ENCODE peak calls at places on chromosomes 7 and 10, in six cellular contexts. I, K, S, T, J and G are unnamed samples.

GRCh38 chr7:20776214-20776875 is 10.3 kb downstream of the SP8 start:
- DNase-seq in I (no peak), K (peak), S (no peak), T (no peak), J (no peak), G (no peak)

GRCh38 chr10:34111179-34111578 is 703.9 kb downstream of the PARD3 start:
- DNase-seq in I (no peak), K (no peak), S (no peak), T (no peak), J (no peak), G (no peak)

GRCh38 chr10:75110006-75110632 is 1.3 kb upstream of the SAMD8 start:
- DNase-seq in I (no peak), K (no peak), S (no peak), T (no peak), J (peak), G (no peak)

GRCh38 chr10:44051584-44052385 is 333.1 kb downstream of the CXCL12 start:
- DNase-seq in I (no peak), K (no peak), S (no peak), T (no peak), J (peak), G (no peak)

GRCh38 chr7:50352282-50352681 is 47.8 kb downstream of the IKZF1 start:
- DNase-seq in I (no peak), K (no peak), S (no peak), T (no peak), J (no peak), G (no peak)

GRCh38 chr7:151176401-151176800 is 8.9 kb upstream of the GBX1 start:
- DNase-seq in I (no peak), K (no peak), S (no peak), T (no peak), J (no peak), G (no peak)

GRCh38 chr7:139087212-139087611 is 22.3 kb downstream of the ZC3HAV1 start:
- DNase-seq in I (no peak), K (no peak), S (no peak), T (no peak), J (no peak), G (no peak)

GRCh38 chr7:110050831-110051230 is 1040.1 kb upstream of the LRRN3 start:
- DNase-seq in I (no peak), K (no peak), S (no peak), T (no peak), J (no peak), G (no peak)

GRCh38 chr10:33005322-33006282 is 47.6 kb upstream of the ITGB1 start:
- DNase-seq in I (peak), K (peak), S (peak), T (peak), J (peak), G (peak)

GRCh38 chr7:11896663-11897062 is 64.7 kb upstream of the THSD7A start:
- DNase-seq in I (no peak), K (no peak), S (no peak), T (no peak), J (no peak), G (no peak)

GRCh38 chr10:70540089-70540788 is 61.7 kb downstream of the PALD1 start:
- DNase-seq in I (no peak), K (peak), S (no peak), T (no peak), J (no peak), G (no peak)

GRCh38 chr10:20888620-20889337 is 8.3 kb downstream of the NEBL start:
- DNase-seq in I (no peak), K (no peak), S (peak), T (no peak), J (no peak), G (no peak)

GRCh38 chr7:116501425-116502167 is 2.1 kb downstream of the CAV2 start:
- DNase-seq in I (no peak), K (no peak), S (no peak), T (no peak), J (peak), G (no peak)

GRCh38 chr7:79298145-79298760 is 155.2 kb downstream of the MAGI2 start:
- DNase-seq in I (no peak), K (peak), S (peak), T (no peak), J (peak), G (no peak)

GRCh38 chr10:119908201-119908600 is 15.7 kb downstream of the SEC23IP start:
- DNase-seq in I (no peak), K (no peak), S (no peak), T (no peak), J (no peak), G (no peak)

GRCh38 chr7:516606-517456 is 2.8 kb downstream of the PDGFA start:
- DNase-seq in I (no peak), K (peak), S (no peak), T (peak), J (peak), G (no peak)

GRCh38 chr10:12590682-12591642 is 241.6 kb downstream of the CAMK1D start:
- DNase-seq in I (no peak), K (no peak), S (no peak), T (no peak), J (no peak), G (no peak)

GRCh38 chr10:30821269-30821993 is 191.9 kb upstream of the LYZL2 start:
- DNase-seq in I (no peak), K (no peak), S (no peak), T (no peak), J (no peak), G (no peak)

GRCh38 chr7:151626422-151627115 is 106.9 kb upstream of the RHEB start:
- DNase-seq in I (no peak), K (peak), S (peak), T (no peak), J (no peak), G (no peak)

GRCh38 chr10:119327096-119327745 is 119.8 kb downstream of the GRK5 start:
- DNase-seq in I (no peak), K (no peak), S (no peak), T (no peak), J (no peak), G (no peak)

GRCh38 chr10:14261341-14261740 is 69.4 kb downstream of the FRMD4A start:
- DNase-seq in I (no peak), K (no peak), S (no peak), T (no peak), J (no peak), G (no peak)

GRCh38 chr10:14016011-14016536 is 314.6 kb downstream of the FRMD4A start:
- DNase-seq in I (no peak), K (no peak), S (no peak), T (peak), J (no peak), G (peak)

GRCh38 chr7:106779877-106780276 is 85.2 kb upstream of the PIK3CG start:
- DNase-seq in I (no peak), K (peak), S (peak), T (no peak), J (no peak), G (no peak)

GRCh38 chr7:131533566-131534561 is 22.6 kb downstream of the PODXL start:
- DNase-seq in I (no peak), K (no peak), S (no peak), T (no peak), J (no peak), G (no peak)

GRCh38 chr10:21572578-21572977 is 38.5 kb downstream of the MLLT10 start:
- DNase-seq in I (no peak), K (no peak), S (no peak), T (peak), J (peak), G (peak)

GRCh38 chr10:122098924-122099323 is 110.0 kb downstream of the TACC2 start:
- DNase-seq in I (no peak), K (no peak), S (no peak), T (peak), J (no peak), G (peak)

GRCh38 chr7:42227523-42227922 is 9.5 kb downstream of the GLI3 start:
- DNase-seq in I (no peak), K (peak), S (no peak), T (no peak), J (no peak), G (no peak)

GRCh38 chr7:143511593-143512047 is 33.9 kb downstream of the TAS2R41 start:
- DNase-seq in I (no peak), K (no peak), S (no peak), T (no peak), J (no peak), G (no peak)

GRCh38 chr10:72738476-72738875 is 46.5 kb downstream of the MCU start:
- DNase-seq in I (no peak), K (no peak), S (no peak), T (no peak), J (no peak), G (no peak)

GRCh38 chr10:104880655-104881222 is 239.6 kb downstream of the SORCS3 start:
- DNase-seq in I (no peak), K (no peak), S (no peak), T (no peak), J (no peak), G (no peak)

GRCh38 chr7:135100856-135101255 is 47.0 kb upstream of the TMEM140 start:
- DNase-seq in I (no peak), K (no peak), S (no peak), T (no peak), J (no peak), G (no peak)

GRCh38 chr10:133455196-133455595 is 1.5 kb downstream of the SCART1 start:
- DNase-seq in I (peak), K (no peak), S (no peak), T (no peak), J (no peak), G (no peak)

GRCh38 chr10:133455611-133456031 is 1.9 kb downstream of the SCART1 start:
- DNase-seq in I (peak), K (no peak), S (no peak), T (no peak), J (peak), G (no peak)

GRCh38 chr10:133454204-133454893 is 604 bp downstream of the SCART1 start:
- DNase-seq in I (peak), K (no peak), S (no peak), T (no peak), J (no peak), G (no peak)

GRCh38 chr10:133452453-133452852 is 1.3 kb upstream of the SCART1 start:
- DNase-seq in I (no peak), K (no peak), S (no peak), T (no peak), J (no peak), G (no peak)

DNA sequence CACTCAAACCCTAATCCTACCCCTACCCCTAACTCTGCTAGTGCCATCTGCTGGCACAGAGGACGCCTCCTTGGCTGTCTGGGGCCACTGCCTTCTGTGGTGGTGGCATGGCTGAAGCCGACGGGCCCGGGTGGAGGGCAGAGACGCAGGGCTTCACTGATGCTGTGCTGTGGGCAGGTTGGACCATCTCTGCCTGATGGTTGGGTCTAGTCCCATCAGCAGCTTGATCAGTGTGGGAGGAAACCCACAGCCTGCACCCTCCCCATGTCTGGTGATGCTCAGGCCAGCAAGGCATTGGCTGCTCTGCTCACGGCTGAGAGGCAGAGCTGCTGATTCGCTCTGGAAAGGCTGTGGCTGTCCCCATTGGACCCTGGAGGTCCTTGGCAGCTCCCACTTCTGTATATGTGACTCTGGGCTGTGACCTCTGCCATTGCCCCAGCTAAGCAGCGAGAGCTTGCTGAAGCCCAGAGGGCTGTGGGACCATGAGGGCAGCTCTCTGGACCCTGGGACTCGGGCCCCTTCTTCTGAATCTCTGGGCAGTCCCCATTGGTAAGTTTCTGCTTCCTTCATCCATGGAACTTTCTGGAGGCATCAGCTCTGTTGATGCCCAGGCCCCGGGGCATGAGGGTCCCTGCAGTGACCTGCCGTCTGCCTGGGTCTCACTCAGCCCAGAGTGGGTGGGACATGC is at the start of gene SCART1:
- DNase-seq in I (peak), K (no peak), S (no peak), T (no peak), J (no peak), G (no peak)
- H3K4me3 ChIP-seq in I (no peak), K (no peak), S (no peak), T (no peak), J (no peak), G (no peak)

DNA sequence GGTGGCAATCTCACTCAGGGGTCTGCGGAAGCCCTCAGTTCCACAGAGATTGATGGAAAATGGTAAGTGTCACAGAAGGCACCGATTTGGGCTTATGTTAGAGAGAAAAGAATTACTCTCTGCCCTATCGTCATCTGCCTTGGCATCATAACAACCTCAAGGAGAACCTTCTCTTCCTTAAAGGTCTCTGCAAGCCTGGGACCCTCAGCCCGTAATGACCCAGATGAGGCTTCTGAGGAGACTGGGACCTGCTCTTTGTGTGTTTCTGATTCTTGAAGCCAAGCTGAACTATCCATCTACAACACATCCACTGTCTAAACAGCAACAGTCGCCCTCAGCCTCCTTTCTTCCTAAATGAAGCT is 263.1 kb upstream of the AOAH start:
- DNase-seq in I (no peak), K (no peak), S (no peak), T (no peak), J (no peak), G (no peak)
- TF ChIP-seq CTCF in I (no peak), K (peak), S (no peak), T (no peak), J (no peak), G (peak)

GRCh38 chr10:88986549-88987242 is 3.9 kb upstream of the FAS start:
- DNase-seq in I (no peak), K (peak), S (peak), T (no peak), J (no peak), G (no peak)
- H3K27ac ChIP-seq in I (no peak), K (no peak), S (no peak), T (peak), J (no peak), G (peak)

DNA sequence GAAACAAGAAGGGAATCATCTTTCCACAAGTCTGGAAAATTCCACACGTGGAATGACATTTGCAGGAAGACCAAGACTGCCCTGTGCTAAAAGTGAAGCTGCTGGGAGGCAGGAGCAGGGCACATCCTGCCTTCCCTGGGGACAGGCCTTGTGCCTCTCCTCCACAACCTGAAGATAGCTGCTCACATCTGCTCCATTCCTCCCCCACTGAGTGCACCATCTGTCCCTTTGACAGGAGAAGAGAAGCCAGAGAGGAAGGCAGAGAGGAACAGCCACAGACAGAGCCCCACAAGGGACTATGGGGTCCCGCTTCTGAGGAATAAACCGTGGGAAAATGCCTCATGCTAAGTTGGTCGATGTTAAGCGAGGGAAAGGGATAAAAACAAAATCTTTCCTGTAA is 15.9 kb upstream of the FAM171A1 start:
- DNase-seq in I (no peak), K (no peak), S (no peak), T (no peak), J (no peak), G (no peak)
- H3K4me3 ChIP-seq in I (no peak), K (no peak), S (no peak), T (no peak), J (no peak), G (no peak)

GRCh38 chr10:10938676-10939075 is 79.0 kb upstream of the CELF2 start:
- DNase-seq in I (no peak), K (no peak), S (no peak), T (no peak), J (no peak), G (no peak)

GRCh38 chr10:10941106-10941505 is 76.6 kb upstream of the CELF2 start:
- DNase-seq in I (no peak), K (no peak), S (no peak), T (no peak), J (no peak), G (no peak)

DNA sequence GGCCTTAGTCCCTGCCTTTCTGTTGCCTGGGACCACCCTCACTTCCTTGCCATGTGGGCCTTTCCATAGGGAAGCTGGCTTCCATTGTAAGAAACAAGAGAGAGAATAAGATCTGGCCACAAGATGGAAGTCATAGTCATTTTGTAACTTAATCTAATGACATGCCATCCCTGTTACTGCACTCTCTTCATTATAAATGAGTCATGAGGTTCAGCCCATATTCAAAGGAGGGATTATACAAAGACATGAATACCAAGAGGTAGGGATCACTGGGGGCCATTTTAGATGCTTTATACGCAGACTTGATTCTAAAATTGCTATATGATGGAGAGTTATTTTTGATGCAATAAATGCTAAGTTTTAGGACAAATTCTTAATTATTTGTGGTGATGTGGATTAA is 75.2 kb upstream of the CELF2 start:
- DNase-seq in I (no peak), K (no peak), S (no peak), T (no peak), J (no peak), G (no peak)
- TF ChIP-seq CTCF in I (no peak), K (no peak), S (no peak), T (no peak), J (no peak), G (no peak)

GRCh38 chr10:53422223-53422888 is 649.8 kb upstream of the MBL2 start:
- DNase-seq in I (no peak), K (peak), S (no peak), T (no peak), J (no peak), G (no peak)
- H3K27ac ChIP-seq in I (no peak), K (no peak), S (no peak), T (no peak), J (no peak), G (no peak)

GRCh38 chr7:28414453-28414852 is 2.1 kb downstream of the CREB5 start:
- DNase-seq in I (no peak), K (no peak), S (no peak), T (no peak), J (no peak), G (no peak)

GRCh38 chr7:28408974-28409715 is 3.2 kb upstream of the CREB5 start:
- DNase-seq in I (peak), K (peak), S (peak), T (peak), J (peak), G (peak)

GRCh38 chr7:28409716-28410627 is 2.3 kb upstream of the CREB5 start:
- DNase-seq in I (peak), K (peak), S (no peak), T (peak), J (peak), G (no peak)

GRCh38 chr7:28410628-28411578 is 1.4 kb upstream of the CREB5 start:
- DNase-seq in I (no peak), K (peak), S (no peak), T (peak), J (peak), G (peak)

GRCh38 chr7:28411876-28412662 is at the start of gene CREB5:
- DNase-seq in I (no peak), K (peak), S (peak), T (no peak), J (no peak), G (no peak)
- H3K4me3 ChIP-seq in I (peak), K (no peak), S (no peak), T (peak), J (peak), G (peak)